ENCODE peak calls at places on chromosome 15, in seven cellular contexts. I is SK-N-SH, R is K562, Y is HCT116, Q is H1, T is GM12878, M is HepG2. Z is an unnamed sample.

GRCh38 chr15:61216519-61216918 is 12.6 kb downstream of the RORA start:
- DNase-seq in I (no peak), R (no peak), Y (no peak), Q (no peak), T (no peak), M (no peak), Z (no peak)

GRCh38 chr15:20645956-20646355 is 104.4 kb upstream of the GOLGA6L6 start:
- DNase-seq in I (no peak), R (no peak), Y (no peak), Q (no peak), T (peak), M (no peak), Z (no peak)

GRCh38 chr15:84611631-84612030 is 10.8 kb downstream of the ZSCAN2 start:
- DNase-seq in I (peak), R (no peak), Y (no peak), Q (no peak), T (no peak), M (no peak), Z (no peak)

GRCh38 chr15:101244039-101244781 is 7.6 kb downstream of the CHSY1 start:
- DNase-seq in I (no peak), R (no peak), Y (no peak), Q (no peak), T (no peak), M (peak), Z (no peak)

GRCh38 chr15:57591237-57591821 is 375 bp upstream of the MYZAP start:
- DNase-seq in I (no peak), R (no peak), Y (no peak), Q (no peak), T (no peak), M (no peak), Z (peak)

GRCh38 chr15:38076806-38077205 is 142.4 kb downstream of the TMCO5A start:
- DNase-seq in I (no peak), R (no peak), Y (no peak), Q (no peak), T (no peak), M (no peak), Z (no peak)

GRCh38 chr15:32657198-32657886 is 15.8 kb downstream of the SCG5 start:
- DNase-seq in I (no peak), R (no peak), Y (no peak), Q (no peak), T (no peak), M (no peak), Z (no peak)

GRCh38 chr15:89071471-89071870 is 16.8 kb upstream of the ABHD2 start:
- DNase-seq in I (no peak), R (no peak), Y (no peak), Q (no peak), T (no peak), M (no peak), Z (no peak)

GRCh38 chr15:96947830-96948229 is 617.3 kb downstream of the NR2F2 start:
- DNase-seq in I (peak), R (no peak), Y (no peak), Q (no peak), T (no peak), M (no peak), Z (no peak)

GRCh38 chr15:40487816-40488682 is 17.3 kb downstream of the CHST14 start:
- DNase-seq in I (no peak), R (no peak), Y (no peak), Q (no peak), T (no peak), M (no peak), Z (no peak)

GRCh38 chr15:33722005-33722672 is 246.2 kb upstream of the CHRM5 start:
- DNase-seq in I (no peak), R (no peak), Y (no peak), Q (no peak), T (peak), M (no peak), Z (no peak)

GRCh38 chr15:71288348-71288955 is 173.2 kb downstream of the THSD4 start:
- DNase-seq in I (no peak), R (no peak), Y (no peak), Q (no peak), T (no peak), M (no peak), Z (peak)

GRCh38 chr15:96218623-96219465 is 111.7 kb upstream of the NR2F2 start:
- DNase-seq in I (no peak), R (no peak), Y (no peak), Q (no peak), T (no peak), M (no peak), Z (no peak)

GRCh38 chr15:51735611-51736010 is 1.8 kb downstream of the LYSMD2 start:
- DNase-seq in I (peak), R (no peak), Y (no peak), Q (no peak), T (no peak), M (no peak), Z (no peak)

GRCh38 chr15:74242296-74242929 is 6.3 kb downstream of the CCDC33 start:
- DNase-seq in I (peak), R (peak), Y (peak), Q (no peak), T (no peak), M (peak), Z (no peak)

GRCh38 chr15:74238984-74239645 is 3.0 kb downstream of the CCDC33 start:
- DNase-seq in I (peak), R (no peak), Y (no peak), Q (no peak), T (no peak), M (no peak), Z (no peak)

GRCh38 chr15:74240897-74241614 is 4.9 kb downstream of the CCDC33 start:
- DNase-seq in I (no peak), R (no peak), Y (no peak), Q (no peak), T (no peak), M (no peak), Z (no peak)

GRCh38 chr15:74243431-74243830 is 7.3 kb downstream of the CCDC33 start:
- DNase-seq in I (no peak), R (no peak), Y (no peak), Q (no peak), T (no peak), M (no peak), Z (no peak)

DNA sequence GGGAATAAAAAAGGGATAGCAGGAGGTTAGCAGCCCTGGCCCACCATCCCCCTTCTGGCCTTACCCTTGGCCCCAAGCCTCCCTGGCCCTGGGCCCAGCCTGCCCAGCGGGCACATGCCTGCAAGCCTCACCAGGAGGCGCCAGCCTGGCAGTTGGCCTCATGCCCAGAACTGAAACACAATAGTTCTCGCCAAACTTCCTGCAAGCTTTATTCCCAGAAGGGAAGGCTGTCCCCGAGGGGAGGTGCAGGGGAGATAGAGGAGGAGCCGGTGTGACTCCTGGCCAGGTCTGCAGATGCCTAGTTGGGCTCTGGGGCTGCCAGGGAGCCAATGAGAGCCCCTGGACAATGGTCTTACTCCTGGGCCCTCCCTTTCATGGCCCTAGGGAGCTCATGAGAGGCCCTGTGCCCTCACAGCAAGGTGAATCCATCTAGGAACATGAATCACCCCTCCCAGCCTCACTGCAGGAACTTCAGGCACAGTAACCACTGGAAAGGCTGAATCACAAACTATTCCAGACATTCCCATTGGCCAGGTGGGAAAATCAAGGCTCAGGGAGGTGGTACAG is 4.0 kb downstream of the CCDC33 start:
- DNase-seq in I (peak), R (no peak), Y (peak), Q (no peak), T (no peak), M (peak), Z (peak)
- TF ChIP-seq JUND in I (no peak), R (no peak), Y (no peak), Q (no peak), T (no peak), M (no peak), Z (no peak)

GRCh38 chr15:79371581-79371980 is 60.6 kb upstream of the MINAR1 start:
- DNase-seq in I (no peak), R (no peak), Y (no peak), Q (no peak), T (no peak), M (no peak), Z (no peak)

GRCh38 chr15:79366691-79367090 is 55.8 kb downstream of the TMED3 start:
- DNase-seq in I (no peak), R (no peak), Y (no peak), Q (no peak), T (no peak), M (no peak), Z (no peak)

GRCh38 chr15:79364571-79365240 is 53.8 kb downstream of the TMED3 start:
- DNase-seq in I (peak), R (no peak), Y (no peak), Q (no peak), T (no peak), M (no peak), Z (no peak)

GRCh38 chr15:79370716-79371115 is 59.8 kb downstream of the TMED3 start:
- DNase-seq in I (no peak), R (no peak), Y (no peak), Q (no peak), T (no peak), M (no peak), Z (no peak)

DNA sequence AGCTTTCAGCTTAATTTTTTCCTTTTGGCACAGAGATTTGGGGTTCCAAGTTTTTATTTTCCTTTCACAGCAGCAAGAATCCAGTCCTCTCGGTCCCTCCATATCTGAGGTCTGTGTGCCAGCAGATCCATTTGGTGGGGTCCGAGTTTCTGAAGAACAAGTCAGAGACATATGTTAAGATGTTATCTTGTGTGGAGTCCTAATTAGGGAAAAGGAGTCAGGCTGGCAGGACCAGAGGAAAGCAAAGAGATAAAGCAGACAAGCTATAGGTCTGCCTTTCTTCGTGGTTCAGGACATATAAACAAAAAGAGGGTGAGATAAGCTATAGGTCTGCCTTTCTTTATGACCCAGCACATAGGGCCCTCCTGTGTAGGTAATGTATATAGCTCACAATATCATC is 54.9 kb downstream of the TMED3 start:
- DNase-seq in I (peak), R (no peak), Y (no peak), Q (no peak), T (no peak), M (no peak), Z (no peak)
- TF ChIP-seq JUND in I (peak), R (no peak), Y (no peak), Q (no peak), T (no peak), M (no peak), Z (no peak)

GRCh38 chr15:98790270-98790669 is 141.9 kb downstream of the IGF1R start:
- DNase-seq in I (no peak), R (no peak), Y (no peak), Q (no peak), T (no peak), M (no peak), Z (no peak)

GRCh38 chr15:98789020-98789419 is 140.7 kb downstream of the IGF1R start:
- DNase-seq in I (no peak), R (no peak), Y (no peak), Q (no peak), T (no peak), M (no peak), Z (no peak)

GRCh38 chr15:98786706-98787105 is 138.4 kb downstream of the IGF1R start:
- DNase-seq in I (no peak), R (no peak), Y (no peak), Q (no peak), T (no peak), M (no peak), Z (no peak)

GRCh38 chr15:98787190-98787589 is 138.9 kb downstream of the IGF1R start:
- DNase-seq in I (no peak), R (no peak), Y (no peak), Q (no peak), T (no peak), M (no peak), Z (no peak)

DNA sequence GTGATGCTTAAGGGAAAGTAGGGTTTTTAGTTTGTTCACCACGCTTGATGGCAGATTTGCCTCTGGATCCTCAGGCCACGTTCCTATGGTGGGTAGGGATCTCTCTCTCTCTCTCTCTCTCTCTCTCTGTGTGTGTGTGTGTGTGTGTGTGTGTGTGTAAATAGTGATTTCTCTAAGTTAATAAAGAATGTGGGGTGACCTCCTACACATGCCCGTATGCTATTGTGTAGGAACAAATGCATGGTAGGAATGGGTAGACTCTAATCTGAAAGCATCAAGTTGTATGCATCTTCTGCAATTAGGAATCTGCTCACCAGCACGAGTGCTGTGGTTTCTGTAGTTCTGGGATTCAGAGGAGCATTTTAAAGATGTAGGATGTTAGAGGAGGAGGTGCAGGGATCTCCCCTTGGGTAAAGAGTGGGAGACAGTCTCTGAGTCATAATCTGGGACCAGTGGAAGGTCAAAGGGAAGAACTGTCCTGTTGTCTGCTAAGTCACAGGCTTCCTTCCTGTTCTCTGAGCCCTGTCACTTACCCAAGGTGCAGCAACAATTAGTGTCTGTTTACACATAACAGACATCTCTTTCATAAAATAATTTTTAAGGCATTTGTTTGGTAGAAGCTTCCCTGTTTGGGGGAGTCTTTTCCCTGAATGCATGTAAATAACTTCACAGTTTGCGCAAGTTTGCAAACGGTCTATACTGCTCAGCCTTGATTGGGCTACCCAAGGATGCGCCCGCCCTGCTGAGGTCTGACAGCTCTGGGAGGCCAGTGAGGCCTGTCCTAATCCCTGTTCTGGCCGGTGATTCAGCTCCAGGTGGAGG is 139.8 kb downstream of the IGF1R start:
- DNase-seq in I (no peak), R (no peak), Y (no peak), Q (no peak), T (no peak), M (peak), Z (no peak)
- TF ChIP-seq JUND in I (no peak), R (no peak), Y (no peak), Q (no peak), T (no peak), M (no peak), Z (no peak)

GRCh38 chr15:68603951-68604350 is 25.2 kb downstream of the CORO2B start:
- DNase-seq in I (no peak), R (no peak), Y (no peak), Q (no peak), T (no peak), M (no peak), Z (no peak)
- TF ChIP-seq JUND in I (no peak), R (no peak), Y (no peak), Q (no peak), T (no peak), M (no peak), Z (no peak)